ENCODE peak calls at places on chromosome 2, in eight cellular contexts. U is IMR-90, L is HCT116, Y is mesenchymal stem cell, D is neural progenitor cell, A is GM23338, P is fibroblast of lung, N is K562. S is an unnamed sample.
A peak's percentile ranks its signal among the peaks of the same experiment; 100 is the strongest.

GRCh38 chr2:68185541-68186164 is 28.0 kb downstream of the PNO1 start:
- DNase-seq in U (peak; percentile 34), L (peak; percentile 62), Y (peak; percentile 41), D (peak; percentile 82), A (peak; percentile 87), P (peak; percentile 27), N (peak; percentile 47), S (peak; percentile 57)

GRCh38 chr2:26605195-26605968 is 35.8 kb downstream of the CIB4 start:
- DNase-seq in U (peak; percentile 48), L (peak; percentile 61), Y (peak; percentile 63), D (peak; percentile 82), A (peak; percentile 91), P (peak; percentile 36), N (peak; percentile 60), S (peak; percentile 81)

GRCh38 chr2:220489116-220489515 is 861.7 kb downstream of the SLC4A3 start:
- DNase-seq in U (peak; percentile 47), L (no peak), Y (no peak), D (no peak), A (no peak), P (no peak), N (no peak), S (no peak)

GRCh38 chr2:237743561-237744269 is 54.9 kb upstream of the RBM44 start:
- DNase-seq in U (peak; percentile 63), L (no peak), Y (peak; percentile 52), D (no peak), A (peak; percentile 14), P (peak; percentile 29), N (no peak), S (peak; percentile 84)

GRCh38 chr2:12619975-12620374 is 96.8 kb upstream of the TRIB2 start:
- DNase-seq in U (peak; percentile 92), L (no peak), Y (peak; percentile 75), D (no peak), A (no peak), P (peak; percentile 94), N (no peak), S (peak; percentile 80)

GRCh38 chr2:59025157-59025757 is 784.1 kb upstream of the FANCL start:
- DNase-seq in U (peak; percentile 26), L (peak; percentile 8), Y (peak; percentile 22), D (peak; percentile 75), A (peak; percentile 72), P (peak; percentile 14), N (peak; percentile 33), S (peak; percentile 37)

GRCh38 chr2:12555012-12555645 is 161.6 kb upstream of the TRIB2 start:
- DNase-seq in U (peak; percentile 80), L (no peak), Y (peak; percentile 63), D (peak; percentile 49), A (no peak), P (peak; percentile 83), N (peak; percentile 22), S (peak; percentile 66)

GRCh38 chr2:30990736-30991135 is 147.5 kb downstream of the GALNT14 start:
- DNase-seq in U (no peak), L (no peak), Y (no peak), D (peak; percentile 23), A (no peak), P (no peak), N (no peak), S (no peak)

GRCh38 chr2:215269397-215270117 is 42.3 kb upstream of the ATIC start:
- DNase-seq in U (peak; percentile 80), L (peak; percentile 72), Y (peak; percentile 80), D (peak; percentile 81), A (peak; percentile 85), P (peak; percentile 74), N (peak; percentile 56), S (peak; percentile 82)

GRCh38 chr2:79882548-79882947 is 369.7 kb downstream of the CTNNA2 start:
- DNase-seq in U (no peak), L (no peak), Y (no peak), D (peak; percentile 37), A (no peak), P (no peak), N (no peak), S (no peak)

GRCh38 chr2:237859533-237860272 is at the start of gene RAMP1:
- DNase-seq in U (peak; percentile 17), L (no peak), Y (peak; percentile 37), D (peak; percentile 45), A (peak; percentile 60), P (peak; percentile 39), N (peak; percentile 0), S (peak; percentile 62)

GRCh38 chr2:29782531-29782930 is 138.9 kb downstream of the ALK start:
- DNase-seq in U (no peak), L (no peak), Y (no peak), D (no peak), A (peak; percentile 4), P (no peak), N (no peak), S (no peak)

GRCh38 chr2:64327510-64328414 is 126.2 kb upstream of the LGALSL start:
- DNase-seq in U (no peak), L (no peak), Y (peak; percentile 39), D (peak; percentile 58), A (peak; percentile 50), P (peak; percentile 39), N (no peak), S (peak; percentile 30)

GRCh38 chr2:28219134-28219533 is 173.5 kb upstream of the FOSL2 start:
- DNase-seq in U (peak; percentile 43), L (no peak), Y (peak; percentile 20), D (no peak), A (no peak), P (peak; percentile 35), N (no peak), S (peak; percentile 12)

GRCh38 chr2:41965886-41966285 is 81.9 kb upstream of the PKDCC start:
- DNase-seq in U (no peak), L (no peak), Y (peak; percentile 46), D (no peak), A (no peak), P (peak; percentile 57), N (no peak), S (no peak)

GRCh38 chr2:14427982-14428567 is 204.4 kb upstream of the LRATD1 start:
- DNase-seq in U (peak; percentile 53), L (no peak), Y (no peak), D (no peak), A (no peak), P (peak; percentile 91), N (no peak), S (peak; percentile 60)

GRCh38 chr2:157236404-157236803 is 21.1 kb upstream of the GALNT5 start:
- DNase-seq in U (no peak), L (no peak), Y (no peak), D (no peak), A (no peak), P (no peak), N (no peak), S (no peak)

GRCh38 chr2:237407734-237408133 is 6.2 kb downstream of the COL6A3 start:
- DNase-seq in U (no peak), L (no peak), Y (no peak), D (no peak), A (no peak), P (no peak), N (no peak), S (no peak)

DNA sequence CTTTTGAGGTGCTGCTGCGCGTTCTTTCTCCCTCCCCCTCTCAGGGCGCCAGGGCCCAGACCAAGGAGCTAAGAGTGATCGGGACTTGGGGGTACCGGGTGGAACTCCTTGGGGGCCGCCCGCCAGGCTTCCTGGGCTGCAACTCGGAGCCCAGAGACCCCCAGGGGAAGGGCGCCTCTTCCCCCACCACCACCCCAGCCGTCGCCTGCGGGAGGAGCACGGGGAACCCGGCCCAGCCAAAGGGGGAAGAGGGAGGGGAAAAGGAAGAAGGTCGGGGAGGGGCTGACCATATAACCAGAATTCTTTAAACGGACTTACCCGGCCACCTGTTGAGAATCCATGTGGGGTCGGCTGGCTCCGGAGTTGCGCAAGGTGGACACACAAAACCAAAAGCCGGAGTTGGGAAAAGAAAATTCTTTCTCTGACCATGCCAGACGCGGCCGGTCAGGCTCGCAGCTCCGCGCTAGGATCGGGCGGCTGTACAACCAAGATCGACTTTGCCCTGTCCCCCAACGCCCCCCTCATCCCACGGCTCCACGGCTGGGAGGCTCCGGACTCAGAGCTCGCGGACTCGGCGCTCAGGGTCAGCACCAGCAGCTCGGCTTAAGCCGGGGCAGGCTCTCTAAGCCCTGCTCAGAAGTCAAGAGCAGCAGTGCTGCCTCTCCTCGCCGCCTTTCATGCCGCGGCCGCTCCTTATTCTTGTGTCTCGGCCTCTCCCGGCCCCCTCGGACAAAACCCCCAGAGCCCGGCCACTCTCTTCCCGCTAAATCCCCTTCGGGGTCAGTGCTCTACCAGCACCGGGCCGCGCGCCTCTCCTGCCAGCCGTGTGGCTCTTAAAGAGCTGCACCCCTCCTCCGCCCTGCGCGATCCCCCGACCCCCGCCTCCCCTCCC is 6.3 kb upstream of the SIX3 start:
- DNase-seq in U (no peak), L (no peak), Y (no peak), D (peak; percentile 83), A (peak; percentile 77), P (no peak), N (no peak), S (no peak)
- H3K4me3 ChIP-seq in U (no peak overlapping the region), L (no peak overlapping the region), Y (no peak overlapping the region), D (peak overlapping the region; percentile 96), A (peak overlapping the region; percentile 66), P (peak overlapping the region; percentile 7), N (no peak overlapping the region), S (peak overlapping the region; percentile 65)

DNA sequence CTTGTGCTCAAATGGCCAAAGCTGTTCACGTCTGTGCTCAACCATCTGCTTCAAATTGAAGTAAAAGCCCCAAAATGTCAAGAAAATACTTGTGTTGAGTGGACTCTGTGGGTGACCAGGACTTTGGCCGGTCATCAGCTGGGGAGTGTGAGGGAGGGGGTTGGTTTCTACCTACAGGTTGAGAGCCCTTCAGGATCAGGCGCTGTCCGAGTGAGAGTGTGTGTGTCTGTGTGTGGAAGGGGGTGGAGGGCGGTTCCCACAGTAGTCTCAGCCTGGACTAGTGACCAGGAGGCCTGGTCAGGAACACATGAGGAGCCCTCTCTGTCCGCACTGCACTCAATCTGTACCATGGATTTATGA is 34.2 kb downstream of the ATOH8 start:
- DNase-seq in U (no peak), L (no peak), Y (no peak), D (no peak), A (no peak), P (no peak), N (no peak), S (no peak)
- H3K36me3 ChIP-seq in U (peaks cover 24% of the 10 kb centered on the region), L (no peaks in the 10 kb centered on the region), Y (peaks cover 22% of the 10 kb centered on the region), D (no peaks in the 10 kb centered on the region), A (no peaks in the 10 kb centered on the region), P (peaks cover 9% of the 10 kb centered on the region), N (no peaks in the 10 kb centered on the region), S (no peaks in the 10 kb centered on the region)

GRCh38 chr2:178915423-178915822 is 108.2 kb upstream of the TTN start:
- DNase-seq in U (no peak), L (no peak), Y (no peak), D (no peak), A (no peak), P (no peak), N (no peak), S (no peak)
- H3K4me2 ChIP-seq in U (no peak overlapping the region), L (no peak overlapping the region), Y (no peak overlapping the region), D (no peak overlapping the region), A (no peak overlapping the region), P (no peak overlapping the region), N (no peak overlapping the region), S (no peak overlapping the region)

DNA sequence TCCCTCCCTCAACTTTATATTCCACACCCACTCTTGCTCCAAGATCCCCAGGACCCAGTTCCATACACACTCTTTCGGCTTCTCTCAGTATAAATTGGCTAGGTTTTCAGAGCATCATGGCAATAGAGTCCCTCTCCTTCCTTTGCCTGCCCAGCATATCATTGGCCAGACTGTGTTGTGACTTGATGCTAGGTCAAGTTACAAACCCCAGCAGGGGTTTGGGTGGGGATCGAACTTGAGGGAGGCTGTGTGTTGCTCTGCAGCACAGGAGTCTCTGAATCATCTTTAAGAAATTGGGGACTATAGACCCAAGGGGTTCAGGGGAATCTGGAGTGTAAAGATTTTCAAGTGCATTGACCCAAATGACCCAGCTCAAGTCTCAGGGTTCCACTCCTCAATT is 477.5 kb upstream of the MEIS1 start:
- DNase-seq in U (no peak), L (no peak), Y (no peak), D (no peak), A (peak; percentile 25), P (no peak), N (no peak), S (no peak)
- H3K4me3 ChIP-seq in U (no peak overlapping the region), L (no peak overlapping the region), Y (no peak overlapping the region), D (no peak overlapping the region), A (no peak overlapping the region), P (no peak overlapping the region), N (no peak overlapping the region), S (no peak overlapping the region)